ENCODE peak calls at places on chromosomes 7 and 10, in eight cellular contexts. One of them, this sample, is unnamed.

GRCh38 chr7:5452937-5453540 is 29.4 kb upstream of the TNRC18 start:
- DNase-seq in spleen: no peak
- DNase-seq in MM.1S: no peak
- DNase-seq in brain microvascular endothelial cell: peak; percentile 59
- DNase-seq in upper lobe of right lung: no peak
- DNase-seq in fibroblast of the aortic adventitia: peak; percentile 80
- DNase-seq in A673: peak; percentile 71
- DNase-seq in CD8-positive, alpha-beta T cell: no peak
- DNase-seq in this sample: no peak

GRCh38 chr10:114957122-114957521 is 19.1 kb downstream of the TRUB1 start:
- DNase-seq in spleen: no peak
- DNase-seq in A673: no peak
- DNase-seq in fibroblast of the aortic adventitia: no peak
- DNase-seq in upper lobe of right lung: no peak
- DNase-seq in MM.1S: no peak
- DNase-seq in CD8-positive, alpha-beta T cell: no peak
- DNase-seq in brain microvascular endothelial cell: no peak
- DNase-seq in this sample: no peak

GRCh38 chr7:151014950-151015349 is 9.3 kb downstream of the ATG9B start:
- DNase-seq in spleen: no peak
- DNase-seq in brain microvascular endothelial cell: no peak
- DNase-seq in fibroblast of the aortic adventitia: no peak
- DNase-seq in CD8-positive, alpha-beta T cell: peak; percentile 34
- DNase-seq in upper lobe of right lung: no peak
- DNase-seq in A673: no peak
- DNase-seq in MM.1S: no peak
- DNase-seq in this sample: no peak

GRCh38 chr10:35379226-35380137 is 43.2 kb downstream of the CCNY start:
- DNase-seq in CD8-positive, alpha-beta T cell: peak; percentile 16
- DNase-seq in A673: peak; percentile 92
- DNase-seq in MM.1S: no peak
- DNase-seq in brain microvascular endothelial cell: peak; percentile 90
- DNase-seq in spleen: peak; percentile 89
- DNase-seq in upper lobe of right lung: no peak
- DNase-seq in fibroblast of the aortic adventitia: peak; percentile 87
- DNase-seq in this sample: no peak

GRCh38 chr10:79460687-79461086 is 15.3 kb upstream of the ZCCHC24 start:
- DNase-seq in upper lobe of right lung: no peak
- DNase-seq in spleen: no peak
- DNase-seq in A673: no peak
- DNase-seq in MM.1S: no peak
- DNase-seq in fibroblast of the aortic adventitia: no peak
- DNase-seq in brain microvascular endothelial cell: no peak
- DNase-seq in CD8-positive, alpha-beta T cell: no peak
- DNase-seq in this sample: no peak

GRCh38 chr7:47069385-47070076 is 512.4 kb downstream of the TNS3 start:
- DNase-seq in CD8-positive, alpha-beta T cell: no peak
- DNase-seq in spleen: no peak
- DNase-seq in A673: no peak
- DNase-seq in upper lobe of right lung: no peak
- DNase-seq in fibroblast of the aortic adventitia: no peak
- DNase-seq in MM.1S: no peak
- DNase-seq in brain microvascular endothelial cell: no peak
- DNase-seq in this sample: no peak

GRCh38 chr10:29828978-29829377 is 194.2 kb upstream of the SVIL start:
- DNase-seq in MM.1S: no peak
- DNase-seq in A673: no peak
- DNase-seq in fibroblast of the aortic adventitia: no peak
- DNase-seq in CD8-positive, alpha-beta T cell: no peak
- DNase-seq in upper lobe of right lung: no peak
- DNase-seq in brain microvascular endothelial cell: no peak
- DNase-seq in spleen: no peak
- DNase-seq in this sample: no peak

GRCh38 chr10:16429539-16429938 is 7.3 kb upstream of the PTER start:
- DNase-seq in A673: no peak
- DNase-seq in MM.1S: no peak
- DNase-seq in CD8-positive, alpha-beta T cell: no peak
- DNase-seq in brain microvascular endothelial cell: no peak
- DNase-seq in spleen: no peak
- DNase-seq in upper lobe of right lung: no peak
- DNase-seq in fibroblast of the aortic adventitia: no peak
- DNase-seq in this sample: no peak

GRCh38 chr10:13672505-13672904 is 85.7 kb downstream of the PRPF18 start:
- DNase-seq in A673: peak; percentile 43
- DNase-seq in CD8-positive, alpha-beta T cell: no peak
- DNase-seq in MM.1S: no peak
- DNase-seq in spleen: peak; percentile 7
- DNase-seq in fibroblast of the aortic adventitia: no peak
- DNase-seq in brain microvascular endothelial cell: no peak
- DNase-seq in upper lobe of right lung: no peak
- DNase-seq in this sample: no peak

GRCh38 chr10:58384999-58385783 is at the start of gene TFAM:
- DNase-seq in MM.1S: peak; percentile 95
- DNase-seq in A673: peak; percentile 96
- DNase-seq in upper lobe of right lung: peak; percentile 98
- DNase-seq in brain microvascular endothelial cell: peak; percentile 96
- DNase-seq in fibroblast of the aortic adventitia: peak; percentile 85
- DNase-seq in spleen: peak; percentile 99
- DNase-seq in CD8-positive, alpha-beta T cell: peak; percentile 98
- DNase-seq in this sample: peak; percentile 67
- TF ChIP-seq CTCF in MM.1S: peak; percentile 57
- TF ChIP-seq CTCF in A673: peak; percentile 85
- TF ChIP-seq CTCF in upper lobe of right lung: peak; percentile 63
- TF ChIP-seq CTCF in brain microvascular endothelial cell: peak; percentile 75
- TF ChIP-seq CTCF in fibroblast of the aortic adventitia: peak; percentile 57
- TF ChIP-seq CTCF in spleen: peak; percentile 66
- TF ChIP-seq CTCF in CD8-positive, alpha-beta T cell: peak; percentile 36
- TF ChIP-seq CTCF in this sample: peak; percentile 80

GRCh38 chr10:112775892-112776679 is 174.0 kb upstream of the TCF7L2 start:
- DNase-seq in upper lobe of right lung: no peak
- DNase-seq in A673: peak; percentile 45
- DNase-seq in MM.1S: no peak
- DNase-seq in brain microvascular endothelial cell: no peak
- DNase-seq in CD8-positive, alpha-beta T cell: no peak
- DNase-seq in spleen: no peak
- DNase-seq in fibroblast of the aortic adventitia: no peak
- DNase-seq in this sample: no peak

GRCh38 chr10:112773783-112774182 is 176.3 kb upstream of the TCF7L2 start:
- DNase-seq in fibroblast of the aortic adventitia: no peak
- DNase-seq in MM.1S: no peak
- DNase-seq in spleen: no peak
- DNase-seq in brain microvascular endothelial cell: no peak
- DNase-seq in CD8-positive, alpha-beta T cell: no peak
- DNase-seq in upper lobe of right lung: no peak
- DNase-seq in A673: no peak
- DNase-seq in this sample: no peak

GRCh38 chr10:112774210-112774609 is 175.8 kb upstream of the TCF7L2 start:
- DNase-seq in fibroblast of the aortic adventitia: no peak
- DNase-seq in CD8-positive, alpha-beta T cell: no peak
- DNase-seq in MM.1S: no peak
- DNase-seq in brain microvascular endothelial cell: no peak
- DNase-seq in upper lobe of right lung: no peak
- DNase-seq in A673: no peak
- DNase-seq in spleen: no peak
- DNase-seq in this sample: no peak

GRCh38 chr10:112774808-112775207 is 175.2 kb upstream of the TCF7L2 start:
- DNase-seq in A673: no peak
- DNase-seq in spleen: no peak
- DNase-seq in brain microvascular endothelial cell: no peak
- DNase-seq in fibroblast of the aortic adventitia: no peak
- DNase-seq in MM.1S: no peak
- DNase-seq in CD8-positive, alpha-beta T cell: no peak
- DNase-seq in upper lobe of right lung: no peak
- DNase-seq in this sample: no peak

DNA sequence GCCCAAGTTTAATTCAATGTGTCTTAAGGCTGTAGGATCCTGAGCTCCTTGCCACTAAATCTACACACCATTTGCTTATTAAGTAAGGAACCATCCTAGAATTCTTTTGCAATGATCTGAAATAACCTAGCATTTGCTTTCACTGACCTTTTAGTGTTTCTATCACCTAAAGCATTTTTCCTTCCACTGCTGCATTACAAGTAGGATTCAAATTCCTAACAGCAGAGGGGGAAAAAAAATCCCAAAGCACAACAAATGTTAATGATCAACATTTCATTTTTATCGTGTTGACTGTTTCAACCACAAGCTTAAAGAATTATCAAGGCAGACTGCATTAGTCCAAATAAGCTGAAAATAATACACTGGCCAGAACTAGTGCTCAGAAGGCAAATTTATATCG is 174.7 kb upstream of the TCF7L2 start:
- DNase-seq in spleen: no peak
- DNase-seq in CD8-positive, alpha-beta T cell: no peak
- DNase-seq in fibroblast of the aortic adventitia: peak; percentile 46
- DNase-seq in upper lobe of right lung: no peak
- DNase-seq in MM.1S: no peak
- DNase-seq in A673: no peak
- DNase-seq in brain microvascular endothelial cell: no peak
- DNase-seq in this sample: no peak
- TF ChIP-seq CTCF in spleen: no peak
- TF ChIP-seq CTCF in CD8-positive, alpha-beta T cell: no peak
- TF ChIP-seq CTCF in fibroblast of the aortic adventitia: peak; percentile 37
- TF ChIP-seq CTCF in upper lobe of right lung: no peak
- TF ChIP-seq CTCF in MM.1S: no peak
- TF ChIP-seq CTCF in A673: no peak
- TF ChIP-seq CTCF in brain microvascular endothelial cell: no peak
- TF ChIP-seq CTCF in this sample: peak; percentile 30

DNA sequence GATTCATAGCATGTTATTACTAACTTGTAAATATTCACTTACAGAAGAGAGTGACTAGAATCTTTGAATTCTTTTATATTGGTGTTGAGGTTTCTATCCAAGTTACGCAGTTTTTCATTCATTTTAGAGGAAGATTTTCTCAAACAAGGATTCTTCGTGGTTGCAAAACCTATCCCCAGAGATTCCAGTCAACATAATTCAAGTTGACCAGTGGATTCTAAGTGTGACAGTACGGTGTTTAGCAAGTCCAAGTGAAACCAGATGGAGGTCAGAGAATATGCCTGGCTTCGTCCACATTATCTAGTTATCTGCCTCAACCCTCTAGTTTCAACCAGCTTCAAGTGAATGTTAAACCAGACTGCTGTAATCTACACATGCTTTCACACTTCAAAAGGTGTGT is 131.9 kb downstream of the SDK1 start:
- DNase-seq in brain microvascular endothelial cell: no peak
- DNase-seq in fibroblast of the aortic adventitia: peak; percentile 8
- DNase-seq in spleen: no peak
- DNase-seq in upper lobe of right lung: no peak
- DNase-seq in CD8-positive, alpha-beta T cell: no peak
- DNase-seq in A673: no peak
- DNase-seq in MM.1S: no peak
- DNase-seq in this sample: no peak
- TF ChIP-seq CTCF in brain microvascular endothelial cell: no peak
- TF ChIP-seq CTCF in fibroblast of the aortic adventitia: no peak
- TF ChIP-seq CTCF in spleen: no peak
- TF ChIP-seq CTCF in upper lobe of right lung: no peak
- TF ChIP-seq CTCF in CD8-positive, alpha-beta T cell: no peak
- TF ChIP-seq CTCF in A673: no peak
- TF ChIP-seq CTCF in MM.1S: no peak
- TF ChIP-seq CTCF in this sample: no peak

DNA sequence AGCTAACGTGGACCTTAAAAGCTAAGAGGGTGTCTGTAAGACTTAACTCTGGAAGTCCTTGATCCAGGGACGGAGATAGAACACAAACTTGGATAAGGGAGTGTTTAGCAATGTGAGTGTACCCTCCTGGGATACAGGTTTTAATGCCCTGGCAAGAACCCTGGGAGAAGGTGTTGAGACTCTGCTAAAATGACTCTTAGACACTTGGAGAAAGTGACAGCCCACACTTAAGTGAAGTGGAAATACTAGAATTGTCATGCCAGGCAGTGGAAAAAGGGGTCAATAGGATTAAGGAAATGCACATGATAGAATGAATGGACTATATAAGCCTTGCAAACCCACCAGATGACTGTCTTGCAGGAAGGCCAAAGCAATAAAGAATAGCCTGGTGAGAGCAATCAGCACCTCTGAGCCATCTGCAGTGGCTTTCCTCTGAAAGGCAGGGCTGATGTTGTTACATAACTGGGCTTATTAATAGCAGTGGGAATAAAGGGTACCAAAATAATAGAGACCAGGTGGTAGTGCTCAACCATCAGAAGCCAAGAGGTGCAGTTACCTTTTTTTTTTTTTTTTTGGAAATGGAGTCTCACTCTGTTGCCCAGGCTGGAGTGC is 17.0 kb upstream of the VPS26A start:
- DNase-seq in upper lobe of right lung: no peak
- DNase-seq in A673: no peak
- DNase-seq in brain microvascular endothelial cell: no peak
- DNase-seq in CD8-positive, alpha-beta T cell: no peak
- DNase-seq in MM.1S: no peak
- DNase-seq in fibroblast of the aortic adventitia: no peak
- DNase-seq in spleen: no peak
- DNase-seq in this sample: no peak
- TF ChIP-seq CTCF in upper lobe of right lung: no peak
- TF ChIP-seq CTCF in A673: no peak
- TF ChIP-seq CTCF in brain microvascular endothelial cell: no peak
- TF ChIP-seq CTCF in CD8-positive, alpha-beta T cell: no peak
- TF ChIP-seq CTCF in MM.1S: no peak
- TF ChIP-seq CTCF in fibroblast of the aortic adventitia: no peak
- TF ChIP-seq CTCF in spleen: no peak
- TF ChIP-seq CTCF in this sample: no peak

This sample was measured in AG04449.